ENCODE peak calls at places on chromosomes 6 and 20, in four cellular contexts. O is T-cell, X is occipital lobe, J is NAMALWA. R is an unnamed sample.

GRCh38 chr6:33490198-33490597 is 35.8 kb downstream of the ZBTB9 start:
- DNase-seq in J (no peak), X (no peak), O (no peak), R (no peak)

GRCh38 chr6:105592329-105592728 is 189.4 kb upstream of the PREP start:
- DNase-seq in O (no peak), X (no peak), J (no peak), R (no peak)

GRCh38 chr20:23244207-23244915 is 106.2 kb upstream of the NXT1 start:
- DNase-seq in X (no peak), J (no peak), O (no peak), R (no peak)

GRCh38 chr6:33975631-33976424 is 170.1 kb downstream of the GRM4 start:
- DNase-seq in O (no peak), J (no peak), X (no peak), R (no peak)

GRCh38 chr6:166525567-166525966 is 60.9 kb downstream of the RAMACL start:
- DNase-seq in O (no peak), X (no peak), J (no peak), R (no peak)

GRCh38 chr6:126542052-126542451 is 202.1 kb downstream of the CENPW start:
- DNase-seq in J (no peak), O (no peak), X (no peak), R (no peak)

GRCh38 chr20:32050851-32051556 is 1.0 kb upstream of the HCK start:
- DNase-seq in O (no peak), J (no peak), X (no peak), R (no peak)

GRCh38 chr6:31453259-31453658 is 44.7 kb upstream of the MICB start:
- DNase-seq in X (no peak), J (no peak), O (no peak), R (no peak)